ENCODE peak calls at places on chromosomes 3 and 15, in ten cellular contexts. N, P, M, Q, H, U, F, B, D and K are unnamed samples.

GRCh38 chr3:72523409-72524172 is 324.7 kb downstream of the SHQ1 start:
- DNase-seq in N (no peak), P (no peak), M (no peak), Q (no peak), H (no peak), U (peak; percentile 35), F (no peak), B (no peak), D (no peak), K (peak; percentile 55)

GRCh38 chr15:100572362-100572983 is 29.5 kb downstream of the LINS1 start:
- DNase-seq in N (no peak), P (peak; percentile 37), M (peak; percentile 55), Q (no peak), H (no peak), U (no peak), F (no peak), B (no peak), D (no peak), K (no peak)

GRCh38 chr3:79247367-79248103 is 520.3 kb downstream of the ROBO1 start:
- DNase-seq in N (no peak), P (no peak), M (peak; percentile 58), Q (no peak), H (no peak), U (no peak), F (no peak), B (no peak), D (no peak), K (no peak)

GRCh38 chr3:152155246-152155645 is 113.5 kb upstream of the MBNL1 start:
- DNase-seq in N (no peak), P (no peak), M (no peak), Q (no peak), H (no peak), U (no peak), F (no peak), B (no peak), D (no peak), K (no peak)

GRCh38 chr15:82648257-82649103 is 1.3 kb upstream of the CPEB1 start:
- DNase-seq in N (no peak), P (no peak), M (no peak), Q (no peak), H (no peak), U (no peak), F (no peak), B (no peak), D (peak; percentile 25), K (no peak)

GRCh38 chr15:51060058-51060598 is 34.6 kb downstream of the TNFAIP8L3 start:
- DNase-seq in N (no peak), P (no peak), M (no peak), Q (no peak), H (no peak), U (no peak), F (no peak), B (no peak), D (no peak), K (no peak)

GRCh38 chr3:20857636-20858035 is 671.6 kb upstream of the SGO1 start:
- DNase-seq in N (no peak), P (no peak), M (peak; percentile 22), Q (no peak), H (no peak), U (no peak), F (no peak), B (no peak), D (no peak), K (no peak)

GRCh38 chr15:53586815-53587214 is 172.6 kb downstream of the WDR72 start:
- DNase-seq in N (no peak), P (no peak), M (peak; percentile 3), Q (peak; percentile 51), H (no peak), U (peak; percentile 29), F (no peak), B (no peak), D (peak; percentile 64), K (peak; percentile 73)

GRCh38 chr15:65862682-65863081 is 6.6 kb upstream of the RAB11A start:
- DNase-seq in N (no peak), P (peak; percentile 85), M (peak; percentile 74), Q (peak; percentile 92), H (no peak), U (no peak), F (peak; percentile 24), B (peak; percentile 30), D (peak; percentile 34), K (no peak)

GRCh38 chr15:80507131-80507530 is 102.9 kb downstream of the ARNT2 start:
- DNase-seq in N (no peak), P (no peak), M (no peak), Q (no peak), H (no peak), U (no peak), F (no peak), B (no peak), D (no peak), K (no peak)

GRCh38 chr3:161969867-161970266 is 473.3 kb downstream of the OTOL1 start:
- DNase-seq in N (no peak), P (no peak), M (peak; percentile 18), Q (no peak), H (no peak), U (no peak), F (no peak), B (no peak), D (no peak), K (no peak)

GRCh38 chr15:41881925-41882688 is 11.7 kb downstream of the SPTBN5 start:
- DNase-seq in N (no peak), P (no peak), M (peak; percentile 15), Q (no peak), H (no peak), U (no peak), F (no peak), B (no peak), D (peak; percentile 54), K (no peak)

GRCh38 chr3:123102249-123102648 is 35.4 kb downstream of the PDIA5 start:
- DNase-seq in N (no peak), P (no peak), M (no peak), Q (no peak), H (no peak), U (no peak), F (no peak), B (no peak), D (no peak), K (no peak)

GRCh38 chr3:150926328-150926727 is 21.1 kb upstream of the MINDY4B start:
- DNase-seq in N (no peak), P (no peak), M (no peak), Q (no peak), H (no peak), U (no peak), F (no peak), B (no peak), D (no peak), K (no peak)

GRCh38 chr3:99499235-99499798 is 139.1 kb upstream of the COL8A1 start:
- DNase-seq in N (no peak), P (peak; percentile 17), M (peak; percentile 79), Q (peak; percentile 46), H (no peak), U (no peak), F (no peak), B (no peak), D (peak; percentile 30), K (peak; percentile 55)

GRCh38 chr3:37741644-37742043 is 120.0 kb upstream of the CTDSPL start:
- DNase-seq in N (no peak), P (no peak), M (no peak), Q (peak; percentile 50), H (peak; percentile 28), U (peak; percentile 32), F (no peak), B (no peak), D (no peak), K (no peak)

GRCh38 chr3:67077656-67078055 is 79.5 kb downstream of the KBTBD8 start:
- DNase-seq in N (no peak), P (no peak), M (peak; percentile 53), Q (peak; percentile 32), H (no peak), U (no peak), F (no peak), B (no peak), D (no peak), K (no peak)

GRCh38 chr3:149186726-149187125 is 34.9 kb downstream of the CP start:
- DNase-seq in N (no peak), P (no peak), M (no peak), Q (no peak), H (no peak), U (no peak), F (no peak), B (no peak), D (no peak), K (no peak)

GRCh38 chr15:81323559-81323943 is 390 bp downstream of the STARD5 start:
- DNase-seq in N (no peak), P (no peak), M (no peak), Q (no peak), H (no peak), U (no peak), F (no peak), B (no peak), D (no peak), K (no peak)

GRCh38 chr3:72265250-72265649 is 480.3 kb upstream of the PROK2 start:
- DNase-seq in N (no peak), P (no peak), M (peak; percentile 57), Q (no peak), H (no peak), U (no peak), F (no peak), B (no peak), D (no peak), K (no peak)

GRCh38 chr3:40581166-40581565 is 56.4 kb downstream of the ZNF621 start:
- DNase-seq in N (no peak), P (no peak), M (no peak), Q (no peak), H (no peak), U (no peak), F (no peak), B (no peak), D (no peak), K (no peak)

GRCh38 chr3:129240436-129240835 is 9.0 kb upstream of the COPG1 start:
- DNase-seq in N (no peak), P (no peak), M (no peak), Q (peak; percentile 25), H (no peak), U (no peak), F (no peak), B (no peak), D (no peak), K (no peak)

GRCh38 chr3:151896662-151897012 is 23.2 kb downstream of the SUCNR1 start:
- DNase-seq in N (no peak), P (no peak), M (no peak), Q (peak; percentile 87), H (no peak), U (no peak), F (no peak), B (no peak), D (no peak), K (no peak)

GRCh38 chr15:42063122-42063848 is 31.1 kb downstream of the PLA2G4D start:
- DNase-seq in N (no peak), P (no peak), M (no peak), Q (no peak), H (no peak), U (no peak), F (no peak), B (no peak), D (no peak), K (no peak)

GRCh38 chr15:59116141-59116540 is 11.2 kb downstream of the CCNB2 start:
- DNase-seq in N (no peak), P (no peak), M (no peak), Q (no peak), H (no peak), U (no peak), F (no peak), B (no peak), D (no peak), K (no peak)

GRCh38 chr15:52120488-52120887 is 7.9 kb upstream of the BCL2L10 start:
- DNase-seq in N (no peak), P (no peak), M (no peak), Q (no peak), H (no peak), U (no peak), F (no peak), B (no peak), D (no peak), K (no peak)